ENCODE peak calls at places on chromosomes 11 and 22, in eight cellular contexts. One of them, this sample, is unnamed.

GRCh38 chr11:2269601-2270321 is 627 bp downstream of the ASCL2 start:
- DNase-seq in CD4-positive, alpha-beta T cell: peak
- DNase-seq in right atrium auricular region: peak
- DNase-seq in astrocyte: peak
- DNase-seq in epithelial cell of esophagus: peak
- DNase-seq in CD8-positive, alpha-beta T cell: peak
- DNase-seq in fibroblast of mammary gland: peak
- DNase-seq in NB4: peak
- DNase-seq in this sample: peak

GRCh38 chr22:27885977-27886842 is 32.8 kb downstream of the PITPNB start:
- DNase-seq in CD4-positive, alpha-beta T cell: peak
- DNase-seq in right atrium auricular region: no peak
- DNase-seq in astrocyte: peak
- DNase-seq in epithelial cell of esophagus: peak
- DNase-seq in CD8-positive, alpha-beta T cell: peak
- DNase-seq in fibroblast of mammary gland: peak
- DNase-seq in NB4: peak
- DNase-seq in this sample: peak

GRCh38 chr11:94840209-94840608 is 72.1 kb downstream of the AMOTL1 start:
- DNase-seq in CD4-positive, alpha-beta T cell: no peak
- DNase-seq in right atrium auricular region: no peak
- DNase-seq in astrocyte: no peak
- DNase-seq in epithelial cell of esophagus: no peak
- DNase-seq in CD8-positive, alpha-beta T cell: no peak
- DNase-seq in fibroblast of mammary gland: peak
- DNase-seq in NB4: no peak
- DNase-seq in this sample: no peak

GRCh38 chr11:61601512-61601911 is 20.6 kb upstream of the SYT7 start:
- DNase-seq in CD4-positive, alpha-beta T cell: no peak
- DNase-seq in right atrium auricular region: no peak
- DNase-seq in astrocyte: no peak
- DNase-seq in epithelial cell of esophagus: no peak
- DNase-seq in CD8-positive, alpha-beta T cell: no peak
- DNase-seq in fibroblast of mammary gland: no peak
- DNase-seq in NB4: no peak
- DNase-seq in this sample: no peak

GRCh38 chr11:22459053-22459452 is 120.9 kb downstream of the SLC17A6 start:
- DNase-seq in CD4-positive, alpha-beta T cell: no peak
- DNase-seq in right atrium auricular region: no peak
- DNase-seq in astrocyte: peak
- DNase-seq in epithelial cell of esophagus: peak
- DNase-seq in CD8-positive, alpha-beta T cell: no peak
- DNase-seq in fibroblast of mammary gland: peak
- DNase-seq in NB4: no peak
- DNase-seq in this sample: peak

GRCh38 chr22:39448205-39449054 is 8.4 kb upstream of the MGAT3 start:
- DNase-seq in CD4-positive, alpha-beta T cell: no peak
- DNase-seq in right atrium auricular region: no peak
- DNase-seq in astrocyte: no peak
- DNase-seq in epithelial cell of esophagus: peak
- DNase-seq in CD8-positive, alpha-beta T cell: no peak
- DNase-seq in fibroblast of mammary gland: no peak
- DNase-seq in NB4: peak
- DNase-seq in this sample: no peak

GRCh38 chr11:19919050-19919561 is 206.5 kb downstream of the NAV2 start:
- DNase-seq in CD4-positive, alpha-beta T cell: no peak
- DNase-seq in right atrium auricular region: no peak
- DNase-seq in astrocyte: peak
- DNase-seq in epithelial cell of esophagus: peak
- DNase-seq in CD8-positive, alpha-beta T cell: no peak
- DNase-seq in fibroblast of mammary gland: peak
- DNase-seq in NB4: no peak
- DNase-seq in this sample: peak

GRCh38 chr11:65243773-65244172 is 18.0 kb upstream of the POLA2 start:
- DNase-seq in CD4-positive, alpha-beta T cell: no peak
- DNase-seq in right atrium auricular region: no peak
- DNase-seq in astrocyte: no peak
- DNase-seq in epithelial cell of esophagus: no peak
- DNase-seq in CD8-positive, alpha-beta T cell: no peak
- DNase-seq in fibroblast of mammary gland: no peak
- DNase-seq in NB4: no peak
- DNase-seq in this sample: no peak

GRCh38 chr11:75813622-75814039 is 1.4 kb upstream of the UVRAG start:
- DNase-seq in CD4-positive, alpha-beta T cell: no peak
- DNase-seq in right atrium auricular region: no peak
- DNase-seq in astrocyte: peak
- DNase-seq in epithelial cell of esophagus: peak
- DNase-seq in CD8-positive, alpha-beta T cell: no peak
- DNase-seq in fibroblast of mammary gland: peak
- DNase-seq in NB4: no peak
- DNase-seq in this sample: peak

GRCh38 chr11:75814369-75814685 is 683 bp upstream of the UVRAG start:
- DNase-seq in CD4-positive, alpha-beta T cell: no peak
- DNase-seq in right atrium auricular region: no peak
- DNase-seq in astrocyte: no peak
- DNase-seq in epithelial cell of esophagus: no peak
- DNase-seq in CD8-positive, alpha-beta T cell: no peak
- DNase-seq in fibroblast of mammary gland: no peak
- DNase-seq in NB4: no peak
- DNase-seq in this sample: no peak

GRCh38 chr11:75815345-75815983 is 454 bp downstream of the UVRAG start:
- DNase-seq in CD4-positive, alpha-beta T cell: peak
- DNase-seq in right atrium auricular region: no peak
- DNase-seq in astrocyte: peak
- DNase-seq in epithelial cell of esophagus: no peak
- DNase-seq in CD8-positive, alpha-beta T cell: peak
- DNase-seq in fibroblast of mammary gland: peak
- DNase-seq in NB4: peak
- DNase-seq in this sample: no peak

GRCh38 chr11:75814686-75815344 is at the start of gene UVRAG:
- DNase-seq in CD4-positive, alpha-beta T cell: peak
- DNase-seq in right atrium auricular region: peak
- DNase-seq in astrocyte: peak
- DNase-seq in epithelial cell of esophagus: peak
- DNase-seq in CD8-positive, alpha-beta T cell: peak
- DNase-seq in fibroblast of mammary gland: peak
- DNase-seq in NB4: peak
- DNase-seq in this sample: peak

DNA sequence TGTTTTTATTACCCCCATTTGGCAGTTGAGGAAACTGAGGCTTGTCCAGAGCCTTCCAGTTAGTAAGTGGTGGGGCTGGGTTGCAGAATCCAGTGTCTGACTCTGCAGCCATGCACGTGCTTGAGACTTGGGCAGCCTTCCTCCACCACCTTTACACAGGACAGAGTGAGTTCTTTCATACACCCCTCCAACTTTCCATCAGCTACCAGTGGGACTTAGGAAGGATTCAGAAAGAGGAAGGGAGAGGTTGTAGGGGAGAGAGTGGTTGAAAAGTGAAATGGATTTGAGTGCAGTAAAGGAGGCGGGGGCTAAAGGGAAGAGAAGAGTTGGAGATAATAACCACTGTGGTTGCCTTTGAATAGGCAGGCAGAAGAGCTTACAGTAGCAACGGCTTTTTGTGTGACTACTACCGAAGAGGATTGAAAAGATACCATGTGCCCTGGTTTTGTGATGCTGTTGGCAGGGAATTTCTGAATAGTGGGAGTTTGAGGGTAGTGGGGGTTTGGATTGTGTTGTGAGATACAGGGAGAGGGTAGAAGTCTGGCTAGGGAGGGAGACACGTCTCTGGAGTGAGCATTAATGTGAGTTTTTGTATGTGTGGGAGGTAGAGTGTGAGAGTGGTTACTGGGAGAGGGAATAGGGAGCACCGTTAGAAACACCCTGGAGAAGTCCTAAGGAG is 1.7 kb downstream of the UVRAG start:
- DNase-seq in CD4-positive, alpha-beta T cell: no peak
- DNase-seq in right atrium auricular region: no peak
- DNase-seq in astrocyte: no peak
- DNase-seq in epithelial cell of esophagus: no peak
- DNase-seq in CD8-positive, alpha-beta T cell: no peak
- DNase-seq in fibroblast of mammary gland: peak
- DNase-seq in NB4: peak
- DNase-seq in this sample: no peak
- TF ChIP-seq CTCF in CD4-positive, alpha-beta T cell: no peak
- TF ChIP-seq CTCF in right atrium auricular region: no peak
- TF ChIP-seq CTCF in astrocyte: no peak
- TF ChIP-seq CTCF in epithelial cell of esophagus: no peak
- TF ChIP-seq CTCF in CD8-positive, alpha-beta T cell: no peak
- TF ChIP-seq CTCF in fibroblast of mammary gland: no peak
- TF ChIP-seq CTCF in NB4: no peak
- TF ChIP-seq CTCF in this sample: no peak

GRCh38 chr11:58394195-58394594 is 12.5 kb downstream of the OR5B3 start:
- DNase-seq in CD4-positive, alpha-beta T cell: no peak
- DNase-seq in right atrium auricular region: no peak
- DNase-seq in astrocyte: peak
- DNase-seq in epithelial cell of esophagus: peak
- DNase-seq in CD8-positive, alpha-beta T cell: no peak
- DNase-seq in fibroblast of mammary gland: peak
- DNase-seq in NB4: no peak
- DNase-seq in this sample: peak

GRCh38 chr11:58390551-58391063 is 16.1 kb downstream of the OR5B3 start:
- DNase-seq in CD4-positive, alpha-beta T cell: no peak
- DNase-seq in right atrium auricular region: no peak
- DNase-seq in astrocyte: no peak
- DNase-seq in epithelial cell of esophagus: no peak
- DNase-seq in CD8-positive, alpha-beta T cell: no peak
- DNase-seq in fibroblast of mammary gland: no peak
- DNase-seq in NB4: no peak
- DNase-seq in this sample: no peak

GRCh38 chr11:58395581-58395980 is 11.1 kb downstream of the OR5B3 start:
- DNase-seq in CD4-positive, alpha-beta T cell: no peak
- DNase-seq in right atrium auricular region: no peak
- DNase-seq in astrocyte: no peak
- DNase-seq in epithelial cell of esophagus: no peak
- DNase-seq in CD8-positive, alpha-beta T cell: no peak
- DNase-seq in fibroblast of mammary gland: peak
- DNase-seq in NB4: no peak
- DNase-seq in this sample: peak

GRCh38 chr11:58391879-58392278 is 14.8 kb downstream of the OR5B3 start:
- DNase-seq in CD4-positive, alpha-beta T cell: no peak
- DNase-seq in right atrium auricular region: no peak
- DNase-seq in astrocyte: peak
- DNase-seq in epithelial cell of esophagus: peak
- DNase-seq in CD8-positive, alpha-beta T cell: no peak
- DNase-seq in fibroblast of mammary gland: peak
- DNase-seq in NB4: no peak
- DNase-seq in this sample: no peak

DNA sequence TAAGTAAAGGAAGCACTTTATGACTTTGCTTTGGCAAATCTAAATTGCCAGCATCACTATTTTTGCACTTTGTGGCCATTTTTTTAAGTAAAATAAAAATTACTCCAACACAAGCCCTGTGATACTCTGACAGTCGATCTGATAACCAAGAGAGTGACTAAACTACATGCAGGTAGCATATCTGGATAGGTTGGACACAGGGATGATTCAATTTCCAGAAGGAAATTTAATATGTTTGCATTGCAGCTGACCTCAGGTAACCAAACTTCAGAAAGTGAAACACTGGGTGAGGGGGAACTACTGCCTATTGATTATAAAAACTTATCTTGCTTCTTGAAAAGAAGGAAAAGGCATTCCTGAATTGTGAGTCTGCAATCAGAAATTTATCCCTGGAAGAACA is 13.9 kb downstream of the OR5B3 start:
- DNase-seq in CD4-positive, alpha-beta T cell: no peak
- DNase-seq in right atrium auricular region: no peak
- DNase-seq in astrocyte: no peak
- DNase-seq in epithelial cell of esophagus: peak
- DNase-seq in CD8-positive, alpha-beta T cell: no peak
- DNase-seq in fibroblast of mammary gland: no peak
- DNase-seq in NB4: no peak
- DNase-seq in this sample: peak
- TF ChIP-seq CTCF in CD4-positive, alpha-beta T cell: no peak
- TF ChIP-seq CTCF in right atrium auricular region: no peak
- TF ChIP-seq CTCF in astrocyte: no peak
- TF ChIP-seq CTCF in epithelial cell of esophagus: no peak
- TF ChIP-seq CTCF in CD8-positive, alpha-beta T cell: no peak
- TF ChIP-seq CTCF in fibroblast of mammary gland: no peak
- TF ChIP-seq CTCF in NB4: no peak
- TF ChIP-seq CTCF in this sample: no peak

GRCh38 chr11:43931717-43932039 is 10.8 kb upstream of the C11orf96 start:
- DNase-seq in CD4-positive, alpha-beta T cell: no peak
- DNase-seq in right atrium auricular region: no peak
- DNase-seq in astrocyte: no peak
- DNase-seq in epithelial cell of esophagus: no peak
- DNase-seq in CD8-positive, alpha-beta T cell: no peak
- DNase-seq in fibroblast of mammary gland: no peak
- DNase-seq in NB4: no peak
- DNase-seq in this sample: no peak
- TF ChIP-seq CTCF in CD4-positive, alpha-beta T cell: no peak
- TF ChIP-seq CTCF in right atrium auricular region: no peak
- TF ChIP-seq CTCF in astrocyte: no peak
- TF ChIP-seq CTCF in epithelial cell of esophagus: no peak
- TF ChIP-seq CTCF in CD8-positive, alpha-beta T cell: no peak
- TF ChIP-seq CTCF in fibroblast of mammary gland: no peak
- TF ChIP-seq CTCF in NB4: no peak
- TF ChIP-seq CTCF in this sample: no peak

GRCh38 chr22:17890892-17891291 is 116.6 kb upstream of the BID start:
- DNase-seq in CD4-positive, alpha-beta T cell: no peak
- DNase-seq in right atrium auricular region: no peak
- DNase-seq in astrocyte: no peak
- DNase-seq in epithelial cell of esophagus: no peak
- DNase-seq in CD8-positive, alpha-beta T cell: no peak
- DNase-seq in fibroblast of mammary gland: peak
- DNase-seq in NB4: no peak
- DNase-seq in this sample: no peak

GRCh38 chr22:17888439-17888838 is 114.2 kb upstream of the BID start:
- DNase-seq in CD4-positive, alpha-beta T cell: no peak
- DNase-seq in right atrium auricular region: no peak
- DNase-seq in astrocyte: no peak
- DNase-seq in epithelial cell of esophagus: no peak
- DNase-seq in CD8-positive, alpha-beta T cell: no peak
- DNase-seq in fibroblast of mammary gland: no peak
- DNase-seq in NB4: no peak
- DNase-seq in this sample: no peak

GRCh38 chr22:17890245-17890671 is 116.0 kb upstream of the BID start:
- DNase-seq in CD4-positive, alpha-beta T cell: no peak
- DNase-seq in right atrium auricular region: no peak
- DNase-seq in astrocyte: peak
- DNase-seq in epithelial cell of esophagus: peak
- DNase-seq in CD8-positive, alpha-beta T cell: no peak
- DNase-seq in fibroblast of mammary gland: no peak
- DNase-seq in NB4: no peak
- DNase-seq in this sample: peak

GRCh38 chr22:17891427-17892167 is 117.3 kb upstream of the BID start:
- DNase-seq in CD4-positive, alpha-beta T cell: no peak
- DNase-seq in right atrium auricular region: no peak
- DNase-seq in astrocyte: no peak
- DNase-seq in epithelial cell of esophagus: no peak
- DNase-seq in CD8-positive, alpha-beta T cell: no peak
- DNase-seq in fibroblast of mammary gland: no peak
- DNase-seq in NB4: peak
- DNase-seq in this sample: no peak

DNA sequence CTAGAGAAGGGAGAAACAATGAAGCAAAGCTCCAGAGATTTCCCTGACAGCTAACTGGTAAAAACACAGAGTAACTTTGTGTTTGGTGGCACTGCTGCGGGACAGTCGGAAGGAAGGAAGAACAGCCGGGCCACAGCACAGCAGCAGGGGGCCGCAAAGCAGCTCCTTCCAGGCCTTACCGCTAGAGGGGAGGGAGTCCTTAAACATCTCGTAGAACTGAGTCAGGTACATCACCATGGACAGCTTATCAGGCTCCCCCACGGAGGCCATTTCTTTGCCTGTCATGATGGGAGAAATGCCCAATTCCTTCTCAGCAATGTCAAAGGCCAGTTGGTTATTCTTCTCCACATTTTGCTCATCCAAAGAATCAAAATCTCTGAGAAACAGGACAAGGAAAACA is 114.6 kb upstream of the BID start:
- DNase-seq in CD4-positive, alpha-beta T cell: no peak
- DNase-seq in right atrium auricular region: no peak
- DNase-seq in astrocyte: peak
- DNase-seq in epithelial cell of esophagus: no peak
- DNase-seq in CD8-positive, alpha-beta T cell: no peak
- DNase-seq in fibroblast of mammary gland: no peak
- DNase-seq in NB4: no peak
- DNase-seq in this sample: no peak
- TF ChIP-seq CTCF in CD4-positive, alpha-beta T cell: no peak
- TF ChIP-seq CTCF in right atrium auricular region: no peak
- TF ChIP-seq CTCF in astrocyte: peak
- TF ChIP-seq CTCF in epithelial cell of esophagus: peak
- TF ChIP-seq CTCF in CD8-positive, alpha-beta T cell: no peak
- TF ChIP-seq CTCF in fibroblast of mammary gland: peak
- TF ChIP-seq CTCF in NB4: no peak
- TF ChIP-seq CTCF in this sample: no peak